ENCODE peak calls at places on chromosomes 13 and 19, in nine cellular contexts. I, V, X, K, Q, B, M, D and H are unnamed samples.

GRCh38 chr19:5644051-5644450 is 21.2 kb downstream of the SAFB start:
- DNase-seq in V (no peak), M (no peak), B (peak; percentile 18), K (no peak), Q (no peak), I (no peak), X (no peak), D (no peak), H (no peak)

GRCh38 chr19:41745761-41746160 is 9.6 kb upstream of the CEACAM6 start:
- DNase-seq in Q (no peak), D (no peak), B (no peak), I (no peak), X (no peak), M (no peak), V (no peak), K (no peak), H (no peak)

GRCh38 chr13:31236211-31236786 is 36.5 kb downstream of the B3GLCT start:
- DNase-seq in K (no peak), X (peak; percentile 68), B (peak; percentile 54), D (no peak), V (peak; percentile 51), M (peak; percentile 73), Q (no peak), I (peak; percentile 13), H (no peak)

GRCh38 chr19:35713904-35714440 is 3.8 kb upstream of the KMT2B start:
- DNase-seq in M (no peak), B (no peak), K (no peak), D (no peak), I (no peak), V (no peak), Q (no peak), X (peak; percentile 60), H (no peak)

GRCh38 chr19:48397636-48398328 is 4.3 kb downstream of the GRIN2D start:
- DNase-seq in K (no peak), D (no peak), M (no peak), I (no peak), V (no peak), X (peak; percentile 81), Q (no peak), B (no peak), H (no peak)

GRCh38 chr13:21212138-21212775 is 35.8 kb downstream of the MRPL57 start:
- DNase-seq in Q (no peak), D (no peak), M (no peak), B (no peak), V (no peak), X (no peak), I (no peak), K (no peak), H (no peak)

GRCh38 chr19:8673281-8673891 is 25.2 kb downstream of the ACTL9 start:
- DNase-seq in I (peak; percentile 37), X (no peak), Q (no peak), D (no peak), B (no peak), M (no peak), V (no peak), K (peak; percentile 46), H (no peak)

GRCh38 chr13:109684836-109685602 is 101.4 kb downstream of the IRS2 start:
- DNase-seq in B (no peak), M (no peak), I (no peak), Q (peak; percentile 26), K (no peak), V (peak; percentile 82), D (peak; percentile 30), X (no peak), H (no peak)

GRCh38 chr13:68697551-68697950 is 1410.1 kb upstream of the ATXN8OS start:
- DNase-seq in M (no peak), B (no peak), Q (no peak), K (no peak), V (no peak), D (no peak), X (no peak), I (no peak), H (no peak)

GRCh38 chr13:31970237-31970930 is 61.2 kb upstream of the FRY start:
- DNase-seq in B (peak; percentile 93), V (peak; percentile 21), X (no peak), I (no peak), M (no peak), K (no peak), Q (no peak), D (no peak), H (no peak)

GRCh38 chr13:100608906-100609305 is 20.3 kb upstream of the GGACT start:
- DNase-seq in D (no peak), X (no peak), K (no peak), I (no peak), Q (no peak), V (no peak), M (no peak), B (no peak), H (no peak)

GRCh38 chr19:1460033-1460995 is 10.4 kb downstream of the APC2 start:
- DNase-seq in M (no peak), K (no peak), I (no peak), Q (no peak), B (no peak), V (no peak), X (no peak), D (no peak), H (no peak)

GRCh38 chr19:55508120-55508519 is 19.9 kb downstream of the SSC5D start:
- DNase-seq in M (no peak), K (no peak), Q (no peak), I (no peak), B (no peak), X (no peak), V (no peak), D (no peak), H (no peak)

GRCh38 chr13:90709329-90709728 is 638.2 kb upstream of the MIR17HG start:
- DNase-seq in I (no peak), V (no peak), D (no peak), K (no peak), Q (no peak), M (no peak), X (no peak), B (no peak), H (no peak)

GRCh38 chr13:112202266-112202665 is 135.3 kb downstream of the SOX1 start:
- DNase-seq in K (no peak), M (no peak), V (no peak), X (no peak), B (no peak), Q (no peak), D (no peak), I (no peak), H (no peak)

GRCh38 chr13:113650731-113651148 is 7.3 kb downstream of the ATP4B start:
- DNase-seq in D (no peak), V (no peak), X (peak; percentile 36), K (peak; percentile 18), B (no peak), M (no peak), I (no peak), Q (no peak), H (no peak)

GRCh38 chr19:12953456-12954149 is 3.4 kb downstream of the GADD45GIP1 start:
- DNase-seq in X (peak; percentile 54), M (no peak), V (no peak), K (no peak), B (no peak), D (no peak), I (no peak), Q (no peak), H (no peak)

GRCh38 chr19:12952488-12953455 is 4.3 kb downstream of the GADD45GIP1 start:
- DNase-seq in K (no peak), M (no peak), V (peak; percentile 60), Q (no peak), B (peak; percentile 88), D (no peak), I (no peak), X (peak; percentile 97), H (no peak)

GRCh38 chr19:12956446-12957388 is at the start of gene GADD45GIP1:
- DNase-seq in V (peak; percentile 91), M (peak; percentile 93), B (peak; percentile 69), X (peak; percentile 96), I (peak; percentile 88), D (peak; percentile 84), K (peak; percentile 96), Q (peak; percentile 64), H (peak; percentile 49)

GRCh38 chr19:12954150-12954962 is 2.7 kb downstream of the GADD45GIP1 start:
- DNase-seq in D (no peak), V (no peak), M (peak; percentile 48), X (peak; percentile 1), Q (no peak), B (no peak), K (no peak), I (no peak), H (no peak)

DNA sequence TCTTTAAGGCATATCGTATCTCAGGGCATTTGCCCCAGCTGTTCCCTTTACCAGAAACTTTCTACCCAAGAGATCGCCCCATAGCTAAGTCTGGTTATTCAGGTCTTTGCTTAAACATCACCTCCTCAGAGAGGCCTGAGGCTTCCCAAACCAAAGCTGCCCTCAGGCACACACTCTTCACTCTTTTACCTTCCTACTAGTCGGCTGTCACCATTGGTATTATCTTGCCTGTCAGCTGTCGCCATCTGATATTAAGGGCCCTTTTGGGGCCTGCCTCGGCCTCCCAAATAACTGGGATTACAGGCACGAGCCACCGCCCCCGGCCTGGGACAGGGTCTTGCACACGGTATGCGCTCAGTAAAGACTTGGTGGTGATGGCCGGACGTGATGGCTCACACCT is 1.0 kb downstream of the GADD45GIP1 start:
- DNase-seq in K (no peak), M (peak; percentile 54), I (no peak), V (peak; percentile 49), B (no peak), Q (no peak), X (peak; percentile 69), D (no peak), H (no peak)
- H3K27ac ChIP-seq in K (no peak overlapping the region), M (peak overlapping the region; percentile 54), I (peak overlapping the region; percentile 87), V (peak overlapping the region; percentile 66), B (peak overlapping the region; percentile 9), Q (peak overlapping the region; percentile 94), X (peak overlapping the region; percentile 47), D (peak overlapping the region; percentile 92), H (peak overlapping the region; percentile 7)

GRCh38 chr13:27622881-27623280 is 1.2 kb downstream of the POLR1D start:
- DNase-seq in V (no peak), X (no peak), M (no peak), B (no peak), I (no peak), Q (no peak), D (no peak), K (no peak), H (no peak)
- H3K4me3 ChIP-seq in V (peak overlapping the region; percentile 94), X (no peak overlapping the region), M (peak overlapping the region; percentile 93), B (no peak overlapping the region), I (peak overlapping the region; percentile 86), Q (no peak overlapping the region), D (no peak overlapping the region), K (peak overlapping the region; percentile 92), H (no peak overlapping the region)

DNA sequence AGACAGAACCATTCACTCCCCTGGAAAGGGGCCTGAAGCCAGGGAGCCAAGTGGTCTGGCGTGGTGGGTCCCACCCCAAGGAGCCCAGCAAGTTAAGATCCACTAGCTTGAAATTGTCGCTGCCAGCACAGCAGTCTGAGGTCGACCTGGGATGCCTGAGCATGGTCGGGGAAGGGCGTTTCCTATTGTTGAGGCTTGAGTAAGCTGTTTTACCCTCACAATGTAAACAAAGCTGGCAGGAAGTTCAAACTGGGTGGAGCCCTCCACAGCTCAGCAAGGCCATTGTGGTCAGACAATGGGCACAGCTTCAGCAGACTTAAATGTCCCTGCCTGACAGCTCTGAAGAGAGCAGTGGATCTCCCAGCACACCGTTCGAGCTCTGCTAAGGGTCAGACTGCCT is 195.6 kb upstream of the DACH1 start:
- DNase-seq in D (peak; percentile 9), M (no peak), K (no peak), X (no peak), B (no peak), I (no peak), Q (no peak), V (peak; percentile 85), H (no peak)
- H3K9me3 ChIP-seq in D (peaks cover 4% of the 10 kb centered on the region), M (peaks cover 17% of the 10 kb centered on the region), K (peaks cover 30% of the 10 kb centered on the region), X (no peaks in the 10 kb centered on the region), B (peaks cover 11% of the 10 kb centered on the region), I (no peaks in the 10 kb centered on the region), Q (peaks cover 9% of the 10 kb centered on the region), V (no peaks in the 10 kb centered on the region), H (no peaks in the 10 kb centered on the region)

GRCh38 chr19:29673451-29674371 is 8.4 kb downstream of the PLEKHF1 start:
- DNase-seq in Q (no peak), I (no peak), K (peak; percentile 84), D (no peak), B (no peak), X (peak; percentile 69), M (no peak), V (no peak), H (peak; percentile 44)
- H3K27ac ChIP-seq in Q (peak overlapping the region; percentile 72), I (peak overlapping the region; percentile 86), K (peak overlapping the region; percentile 66), D (peak overlapping the region; percentile 88), B (no peak overlapping the region), X (no peak overlapping the region), M (no peak overlapping the region), V (no peak overlapping the region), H (peak overlapping the region; percentile 91)